ENCODE peak calls at places on chromosomes 13 and 19, in eight cellular contexts. S, H, V, R, D, K, A and U are unnamed samples.

GRCh38 chr19:14381689-14382474 is 638 bp downstream of the ADGRE5 start:
- DNase-seq in H (no peak), S (peak), V (peak), D (no peak), K (peak), A (peak), R (peak), U (no peak)

GRCh38 chr13:59445812-59446211 is 717.9 kb downstream of the DIAPH3 start:
- DNase-seq in V (no peak), A (no peak), S (no peak), K (no peak), D (no peak), R (no peak), H (no peak), U (no peak)

GRCh38 chr19:33296473-33297060 is 5.8 kb downstream of the CEBPA start:
- DNase-seq in K (no peak), S (no peak), V (no peak), A (no peak), D (no peak), H (no peak), R (no peak), U (no peak)

GRCh38 chr19:9070066-9070465 is 16.8 kb upstream of the OR1M1 start:
- DNase-seq in S (no peak), K (no peak), D (no peak), R (no peak), V (no peak), A (no peak), H (no peak), U (no peak)

GRCh38 chr13:51000576-51001260 is 91.1 kb downstream of the RNASEH2B start:
- DNase-seq in A (no peak), K (no peak), H (peak), S (peak), R (peak), V (no peak), D (peak), U (no peak)

GRCh38 chr19:2618611-2619010 is 83.9 kb downstream of the GNG7 start:
- DNase-seq in D (no peak), S (peak), K (peak), V (no peak), H (no peak), R (peak), A (no peak), U (peak)

GRCh38 chr13:95201814-95202521 is 99.3 kb downstream of the ABCC4 start:
- DNase-seq in V (no peak), D (no peak), K (no peak), S (no peak), H (no peak), A (no peak), R (no peak), U (no peak)

GRCh38 chr19:33569822-33570221 is 48.2 kb upstream of the PEPD start:
- DNase-seq in S (peak), H (no peak), A (no peak), R (no peak), D (no peak), K (no peak), V (no peak), U (no peak)

GRCh38 chr19:1000095-1000494 is at the start of gene GRIN3B:
- DNase-seq in V (no peak), H (no peak), D (no peak), S (peak), K (no peak), R (peak), A (peak), U (peak)

GRCh38 chr19:3819989-3820388 is 33.8 kb upstream of the MATK start:
- DNase-seq in H (no peak), K (no peak), A (no peak), S (no peak), D (no peak), R (no peak), V (no peak), U (no peak)